ENCODE peak calls at places on chromosomes 2 and 18, in four cellular contexts. O is fibroblast of the aortic adventitia, W is H9, H is OCI-LY7. E is an unnamed sample.

GRCh38 chr18:74251297-74252031 is 40.3 kb downstream of the CYB5A start:
- DNase-seq in O (peak), W (no peak), H (no peak), E (peak)

GRCh38 chr2:210586381-210586780 is 30.0 kb downstream of the CPS1 start:
- DNase-seq in O (peak), W (no peak), H (no peak), E (no peak)

GRCh38 chr2:152336854-152337510 is 2.0 kb downstream of the FMNL2 start:
- DNase-seq in O (peak), W (peak), H (no peak), E (peak)

GRCh38 chr18:76988015-76988826 is 144.4 kb downstream of the MBP start:
- DNase-seq in O (no peak), W (no peak), H (no peak), E (no peak)

GRCh38 chr18:36655894-36656293 is 172.9 kb downstream of the TPGS2 start:
- DNase-seq in O (no peak), W (no peak), H (no peak), E (no peak)

GRCh38 chr2:238016526-238016925 is 44.3 kb upstream of the SCLY start:
- DNase-seq in O (no peak), W (no peak), H (no peak), E (no peak)

GRCh38 chr18:79406708-79407107 is 11.0 kb downstream of the NFATC1 start:
- DNase-seq in O (no peak), W (no peak), H (no peak), E (no peak)

GRCh38 chr18:12766986-12767433 is 64.2 kb downstream of the PSMG2 start:
- DNase-seq in O (no peak), W (peak), H (no peak), E (no peak)

GRCh38 chr2:158460632-158461297 is 4.0 kb downstream of the PKP4 start:
- DNase-seq in O (peak), W (no peak), H (no peak), E (no peak)

GRCh38 chr18:75135158-75135725 is 73.7 kb downstream of the PTGR3 start:
- DNase-seq in O (no peak), W (no peak), H (no peak), E (no peak)

GRCh38 chr2:8315766-8316165 is 366.1 kb upstream of the ID2 start:
- DNase-seq in O (peak), W (peak), H (no peak), E (no peak)

GRCh38 chr2:70789304-70790078 is 952 bp downstream of the FIGLA start:
- DNase-seq in O (peak), W (peak), H (peak), E (peak)

GRCh38 chr2:156536534-156536933 is 100.4 kb downstream of the GPD2 start:
- DNase-seq in O (no peak), W (no peak), H (no peak), E (no peak)

GRCh38 chr2:165953306-165953654 is 296 bp downstream of the TTC21B start:
- DNase-seq in O (no peak), W (no peak), H (no peak), E (peak)

GRCh38 chr2:85132834-85133637 is at the start of gene TCF7L1:
- DNase-seq in O (peak), W (peak), H (no peak), E (peak)

GRCh38 chr18:45059695-45060094 is 379.0 kb downstream of the SETBP1 start:
- DNase-seq in O (peak), W (no peak), H (no peak), E (peak)

GRCh38 chr2:62036761-62037250 is 131.3 kb downstream of the COMMD1 start:
- DNase-seq in O (no peak), W (no peak), H (no peak), E (no peak)

GRCh38 chr2:223692227-223692947 is 90.2 kb upstream of the SCG2 start:
- DNase-seq in O (peak), W (peak), H (peak), E (peak)

GRCh38 chr2:215784371-215784783 is 229.0 kb downstream of the MREG start:
- DNase-seq in O (peak), W (no peak), H (no peak), E (peak)

GRCh38 chr2:37529830-37530452 is 141.5 kb downstream of the CDC42EP3 start:
- DNase-seq in O (no peak), W (no peak), H (no peak), E (no peak)

GRCh38 chr2:121489284-121489683 is 41.4 kb upstream of the RNU4ATAC start:
- DNase-seq in O (no peak), W (no peak), H (no peak), E (no peak)

GRCh38 chr2:81895620-81896245 is 1591.2 kb upstream of the LRRTM1 start:
- DNase-seq in O (no peak), W (no peak), H (no peak), E (no peak)

GRCh38 chr18:25517881-25518715 is 166.1 kb upstream of the ZNF521 start:
- DNase-seq in O (no peak), W (no peak), H (peak), E (no peak)

GRCh38 chr2:95728878-95729511 is 137.2 kb downstream of the TRIM43 start:
- DNase-seq in O (peak), W (peak), H (peak), E (peak)

GRCh38 chr2:122748552-122749011 is 993.1 kb downstream of the TSN start:
- DNase-seq in O (no peak), W (peak), H (no peak), E (no peak)

GRCh38 chr2:133755515-133756311 is 187.4 kb upstream of the NCKAP5 start:
- DNase-seq in O (peak), W (no peak), H (no peak), E (peak)

GRCh38 chr18:54742654-54743053 is 85.6 kb upstream of the RAB27B start:
- DNase-seq in O (peak), W (no peak), H (no peak), E (peak)

GRCh38 chr2:37993135-37993534 is 68.0 kb downstream of the RMDN2 start:
- DNase-seq in O (peak), W (no peak), H (no peak), E (no peak)

GRCh38 chr18:36828157-36828629 is 609 bp downstream of the TPGS2 start:
- DNase-seq in O (peak), W (peak), H (peak), E (peak)

GRCh38 chr2:86625096-86625495 is 1.4 kb upstream of the RNF103 start:
- DNase-seq in O (no peak), W (no peak), H (no peak), E (no peak)

GRCh38 chr2:100817388-100817985 is 2.5 kb upstream of the NPAS2 start:
- DNase-seq in O (no peak), W (no peak), H (no peak), E (no peak)

GRCh38 chr2:226030369-226031077 is 631.0 kb downstream of the NYAP2 start:
- DNase-seq in O (no peak), W (no peak), H (no peak), E (no peak)

GRCh38 chr2:60608679-60609078 is 55.2 kb upstream of the BCL11A start:
- DNase-seq in O (peak), W (no peak), H (no peak), E (peak)

GRCh38 chr2:105645031-105645940 is 99.4 kb upstream of the NCK2 start:
- DNase-seq in O (no peak), W (peak), H (no peak), E (no peak)

GRCh38 chr2:164514491-164514890 is 106.8 kb downstream of the GRB14 start:
- DNase-seq in O (peak), W (no peak), H (no peak), E (no peak)

GRCh38 chr2:178306351-178307073 is 112.2 kb downstream of the OSBPL6 start:
- DNase-seq in O (peak), W (peak), H (peak), E (no peak)

GRCh38 chr2:75619992-75620740 is 26.4 kb upstream of the MRPL19 start:
- DNase-seq in O (no peak), W (no peak), H (no peak), E (no peak)

DNA sequence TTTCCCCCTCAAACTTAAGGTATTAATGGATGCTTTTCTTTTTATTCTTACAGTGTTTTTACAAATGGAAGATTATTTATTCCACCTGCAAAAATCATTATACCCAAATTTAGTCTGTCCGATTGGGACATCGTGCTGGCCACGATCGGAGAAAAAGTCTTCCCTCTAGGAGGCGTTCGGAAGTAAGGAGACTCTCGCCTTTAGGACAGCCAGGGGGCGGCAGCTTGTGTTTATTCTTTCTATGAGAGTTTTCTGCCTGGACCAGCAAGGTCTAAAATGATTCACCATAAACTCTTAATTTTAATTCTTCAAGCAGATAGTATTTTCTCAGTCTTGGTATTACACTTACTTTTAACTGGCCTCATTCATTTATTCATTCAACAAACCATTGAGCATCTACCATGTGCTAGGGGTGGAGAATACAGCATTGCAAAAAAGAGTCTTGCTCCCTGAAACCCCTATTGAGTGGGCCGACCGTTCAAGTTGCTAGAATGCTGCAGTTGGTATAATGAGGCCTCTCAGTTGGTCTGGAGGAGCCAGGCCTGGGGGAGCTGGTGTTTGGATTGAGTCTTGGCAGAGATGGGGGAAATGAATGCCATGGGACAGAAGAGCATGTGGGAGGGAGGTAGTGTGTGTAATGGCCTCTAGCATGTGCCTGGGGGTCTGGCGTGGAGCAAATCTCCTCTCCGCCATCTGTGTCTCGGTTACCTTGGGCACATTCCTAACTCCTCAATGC is 38.7 kb downstream of the DCDC2C start:
- DNase-seq in O (no peak), W (peak), H (no peak), E (no peak)
- TF ChIP-seq CTCF in O (no peak), W (peak), H (no peak), E (no peak)

DNA sequence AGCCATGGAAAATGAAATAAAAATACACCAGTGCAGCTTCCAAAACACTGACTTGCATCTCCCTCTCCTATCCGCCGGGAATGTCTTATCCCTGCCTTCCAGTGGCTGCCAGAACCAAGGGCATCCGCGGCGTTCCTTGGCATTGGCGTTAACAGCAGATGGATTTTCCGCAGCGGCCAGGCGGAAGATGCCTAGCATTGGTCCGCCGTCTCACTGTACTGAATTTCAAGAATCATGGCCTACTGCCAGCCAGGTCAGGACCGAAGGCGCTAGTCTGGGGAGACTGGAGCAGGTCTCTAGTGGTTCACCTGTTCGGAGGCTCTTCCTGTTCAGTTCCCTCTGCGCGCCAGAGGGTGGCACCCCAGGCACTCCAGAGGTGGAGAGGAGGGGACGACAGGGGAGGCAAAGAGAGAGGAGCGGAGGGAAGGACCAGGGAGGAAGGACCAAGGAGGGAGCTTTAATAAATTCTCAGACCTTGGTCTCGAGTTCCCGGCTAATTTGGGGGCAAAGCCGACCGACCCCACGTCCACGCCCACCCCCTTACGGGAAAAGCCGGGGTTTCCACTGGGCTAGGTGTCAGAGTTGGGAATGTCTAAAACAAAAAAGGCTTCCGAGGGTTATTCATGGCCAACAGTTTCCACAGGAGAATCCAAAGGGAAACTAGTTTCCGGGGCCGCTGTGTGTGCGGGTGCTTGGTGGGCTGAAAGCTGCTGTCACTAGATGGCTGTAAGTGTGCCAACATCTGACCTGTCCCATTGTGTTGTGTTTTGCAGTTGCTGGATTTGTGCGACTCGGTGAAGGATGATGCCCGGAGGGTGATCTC is 3.7 kb upstream of the BCL2L11 start:
- DNase-seq in O (peak), W (peak), H (peak), E (peak)
- TF ChIP-seq CTCF in O (peak), W (peak), H (peak), E (peak)

GRCh38 chr2:103875111-103875510 is 978.8 kb upstream of the POU3F3 start:
- DNase-seq in O (no peak), W (no peak), H (no peak), E (no peak)
- TF ChIP-seq CTCF in O (no peak), W (no peak), H (no peak), E (no peak)

GRCh38 chr2:240560480-240561324 is 545 bp downstream of the DUSP28 start:
- DNase-seq in O (peak), W (peak), H (peak), E (peak)
- TF ChIP-seq CTCF in O (peak), W (peak), H (no peak), E (peak)

GRCh38 chr2:20677301-20678176 is 10.6 kb downstream of the GDF7 start:
- DNase-seq in O (no peak), W (peak), H (peak), E (no peak)

GRCh38 chr2:20675701-20676352 is 8.9 kb downstream of the GDF7 start:
- DNase-seq in O (no peak), W (peak), H (peak), E (no peak)

GRCh38 chr2:20674309-20674965 is 7.5 kb downstream of the GDF7 start:
- DNase-seq in O (no peak), W (no peak), H (no peak), E (no peak)

GRCh38 chr2:20674974-20675679 is 8.2 kb downstream of the GDF7 start:
- DNase-seq in O (peak), W (no peak), H (no peak), E (peak)

DNA sequence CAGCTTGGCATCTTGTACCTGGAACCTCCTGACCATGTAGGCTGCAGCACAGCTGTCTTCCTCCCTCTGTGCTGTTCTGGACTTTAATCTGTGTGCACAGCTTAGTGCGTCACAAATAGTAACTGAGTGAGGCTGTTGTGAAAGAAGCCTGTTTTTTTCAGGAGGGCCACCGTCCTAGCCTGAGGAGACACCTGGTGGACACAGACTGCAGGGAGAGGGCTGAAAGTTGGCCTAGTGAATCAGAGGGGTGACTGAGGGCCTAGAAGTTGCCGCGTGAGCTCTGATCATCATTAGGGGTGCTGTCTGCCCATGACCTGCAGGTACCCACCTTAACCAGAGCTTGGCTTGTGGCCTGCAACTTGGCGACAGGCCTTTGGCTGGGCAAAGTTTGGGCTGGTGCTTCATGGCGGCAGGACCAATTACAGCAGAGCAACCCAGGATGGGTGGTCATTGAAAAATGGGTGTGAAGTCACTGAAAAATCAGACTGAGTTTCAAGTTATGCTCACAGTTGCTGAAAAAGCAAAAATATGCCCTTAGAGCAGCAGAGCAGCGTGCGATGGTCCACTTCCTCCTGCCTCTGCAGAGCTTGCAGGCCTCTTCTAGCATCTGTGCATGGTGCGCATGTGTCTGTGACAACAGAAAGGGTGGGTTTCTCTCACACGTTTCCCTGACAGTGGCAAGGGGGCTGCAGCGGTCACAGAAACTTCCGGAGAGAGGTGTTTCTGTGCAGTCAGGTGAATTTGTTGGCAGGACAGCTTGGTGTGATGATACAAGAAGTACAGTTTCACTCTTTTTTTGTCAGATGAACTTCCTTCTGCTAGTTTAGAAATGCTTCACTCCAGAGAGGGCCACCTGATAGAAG is 9.6 kb downstream of the GDF7 start:
- DNase-seq in O (no peak), W (peak), H (peak), E (no peak)
- TF ChIP-seq CTCF in O (no peak), W (no peak), H (peak), E (no peak)

DNA sequence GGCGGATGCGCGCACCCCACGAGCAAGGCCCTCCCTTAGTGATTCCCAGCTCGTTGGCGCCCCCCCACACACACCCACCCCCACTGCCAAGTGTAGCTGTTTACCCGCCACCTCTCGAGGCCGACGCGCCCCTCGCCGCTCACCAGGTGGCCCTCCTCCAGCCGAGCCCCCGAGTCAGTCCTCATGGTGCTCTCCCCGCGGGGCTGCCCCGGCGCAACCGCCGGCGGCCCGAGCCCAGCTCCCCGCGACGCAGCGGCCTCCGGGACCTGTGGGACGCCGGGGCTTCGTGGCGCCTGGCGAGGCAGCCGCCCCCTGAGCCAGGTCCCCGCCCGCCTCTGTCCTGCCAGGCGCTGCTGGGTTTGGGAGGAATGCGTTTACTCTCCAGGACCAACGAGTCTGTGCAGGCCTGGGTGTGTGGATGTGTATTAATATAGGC is at the start of gene TMEM237:
- DNase-seq in O (peak), W (peak), H (peak), E (no peak)
- TF ChIP-seq CTCF in O (no peak), W (no peak), H (peak), E (peak)

GRCh38 chr2:228681426-228681825 is 499.9 kb upstream of the SPHKAP start:
- DNase-seq in O (peak), W (peak), H (no peak), E (peak)
- TF ChIP-seq CTCF in O (peak), W (peak), H (no peak), E (peak)

GRCh38 chr2:27085670-27086089 is 892 bp upstream of the KHK start:
- DNase-seq in O (peak), W (peak), H (no peak), E (peak)
- TF ChIP-seq CTCF in O (peak), W (peak), H (no peak), E (peak)

DNA sequence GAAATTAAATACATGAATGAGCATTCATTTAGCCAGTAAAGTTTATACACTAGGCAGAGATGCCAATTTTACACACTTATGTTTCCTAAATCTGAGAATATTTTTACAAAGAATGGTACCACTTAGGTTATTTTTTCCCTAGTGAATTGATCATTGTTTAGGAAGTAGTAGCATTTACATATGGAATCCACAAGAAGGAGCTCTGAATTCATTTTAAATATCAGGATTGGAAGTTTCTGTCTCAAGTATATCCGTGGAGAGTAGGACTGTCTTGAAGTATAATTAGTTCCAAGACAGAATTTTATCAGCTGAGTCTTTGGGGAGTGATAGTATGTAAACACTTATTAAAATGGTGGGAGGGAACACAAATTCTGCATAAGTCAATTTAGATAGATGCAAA is 82.2 kb upstream of the FAM98A start:
- DNase-seq in O (peak), W (no peak), H (no peak), E (no peak)
- TF ChIP-seq CTCF in O (no peak), W (peak), H (peak), E (peak)